ENCODE peak calls at places on chromosomes 6 and 20, in five cellular contexts. X is IMR-90, L is H1, T is H9, O is mesendoderm. E is an unnamed sample.

GRCh38 chr20:17635320-17635673 is 46.7 kb downstream of the RRBP1 start:
- DNase-seq in X (no peak), L (no peak), T (no peak), O (no peak), E (no peak)

GRCh38 chr6:108361312-108361932 is 66.6 kb downstream of the AFG1L start:
- DNase-seq in X (peak), L (no peak), T (no peak), O (no peak), E (no peak)

GRCh38 chr20:58976095-58976730 is 4.8 kb upstream of the NELFCD start:
- DNase-seq in X (peak), L (no peak), T (no peak), O (no peak), E (peak)

GRCh38 chr6:47722178-47722577 is 23.8 kb downstream of the ADGRF4 start:
- DNase-seq in X (no peak), L (no peak), T (no peak), O (no peak), E (no peak)

GRCh38 chr6:87104657-87105056 is 9.8 kb upstream of the CGA start:
- DNase-seq in X (no peak), L (no peak), T (no peak), O (no peak), E (no peak)

GRCh38 chr6:19210849-19211590 is 626.1 kb upstream of the ID4 start:
- DNase-seq in X (no peak), L (peak), T (peak), O (peak), E (no peak)

GRCh38 chr6:111228094-111228493 is 140.8 kb downstream of the SLC16A10 start:
- DNase-seq in X (no peak), L (no peak), T (no peak), O (no peak), E (no peak)

GRCh38 chr6:143806282-143807102 is 36.6 kb upstream of the LTV1 start:
- DNase-seq in X (peak), L (no peak), T (no peak), O (no peak), E (peak)

GRCh38 chr6:170128811-170129681 is 161.8 kb downstream of the DLL1 start:
- DNase-seq in X (no peak), L (no peak), T (peak), O (no peak), E (no peak)

GRCh38 chr6:16799279-16800193 is 38.3 kb upstream of the ATXN1 start:
- DNase-seq in X (peak), L (no peak), T (no peak), O (no peak), E (peak)

GRCh38 chr6:42984924-42985475 is 630 bp downstream of the PPP2R5D start:
- DNase-seq in X (no peak), L (no peak), T (no peak), O (peak), E (peak)

GRCh38 chr6:46961248-46961647 is 39.5 kb upstream of the ADGRF5 start:
- DNase-seq in X (no peak), L (no peak), T (no peak), O (no peak), E (no peak)

GRCh38 chr20:44714701-44715494 is at the start of gene CCN5:
- DNase-seq in X (peak), L (no peak), T (no peak), O (no peak), E (peak)

GRCh38 chr20:10863337-10864060 is 189.7 kb upstream of the JAG1 start:
- DNase-seq in X (peak), L (no peak), T (no peak), O (peak), E (peak)

GRCh38 chr20:62018437-62019143 is 47.1 kb downstream of the TAF4 start:
- DNase-seq in X (no peak), L (no peak), T (no peak), O (no peak), E (no peak)

GRCh38 chr6:169285165-169285564 is 31.5 kb upstream of the THBS2 start:
- DNase-seq in X (no peak), L (no peak), T (no peak), O (no peak), E (no peak)

GRCh38 chr20:38021373-38021772 is 11.9 kb downstream of the TTI1 start:
- DNase-seq in X (peak), L (no peak), T (no peak), O (no peak), E (peak)

GRCh38 chr20:4891364-4891763 is 109.9 kb downstream of the SLC23A2 start:
- DNase-seq in X (no peak), L (no peak), T (no peak), O (no peak), E (no peak)

GRCh38 chr6:169172946-169173345 is 80.7 kb downstream of the THBS2 start:
- DNase-seq in X (no peak), L (no peak), T (no peak), O (no peak), E (no peak)

GRCh38 chr6:168737481-168737880 is 296.5 kb downstream of the SMOC2 start:
- DNase-seq in X (no peak), L (no peak), T (no peak), O (peak), E (no peak)

GRCh38 chr6:134436281-134436815 is 118.4 kb upstream of the SGK1 start:
- DNase-seq in X (peak), L (no peak), T (no peak), O (peak), E (peak)

GRCh38 chr20:31835977-31836852 is 9.2 kb downstream of the FOXS1 start:
- DNase-seq in X (peak), L (no peak), T (no peak), O (peak), E (peak)

GRCh38 chr6:45420083-45420908 is 42.6 kb upstream of the SUPT3H start:
- DNase-seq in X (peak), L (no peak), T (no peak), O (peak), E (peak)

GRCh38 chr6:45420909-45421699 is 43.4 kb upstream of the SUPT3H start:
- DNase-seq in X (no peak), L (no peak), T (no peak), O (peak), E (no peak)

GRCh38 chr6:45417461-45417860 is 39.7 kb upstream of the SUPT3H start:
- DNase-seq in X (no peak), L (no peak), T (no peak), O (no peak), E (no peak)

GRCh38 chr6:45421700-45422540 is 44.2 kb upstream of the SUPT3H start:
- DNase-seq in X (peak), L (no peak), T (peak), O (peak), E (peak)

GRCh38 chr6:45419574-45420082 is 41.9 kb upstream of the SUPT3H start:
- DNase-seq in X (no peak), L (no peak), T (peak), O (peak), E (peak)
- H3K4ac ChIP-seq in X (peak), L (peak), T (no peak), O (no peak), E (peak)

DNA sequence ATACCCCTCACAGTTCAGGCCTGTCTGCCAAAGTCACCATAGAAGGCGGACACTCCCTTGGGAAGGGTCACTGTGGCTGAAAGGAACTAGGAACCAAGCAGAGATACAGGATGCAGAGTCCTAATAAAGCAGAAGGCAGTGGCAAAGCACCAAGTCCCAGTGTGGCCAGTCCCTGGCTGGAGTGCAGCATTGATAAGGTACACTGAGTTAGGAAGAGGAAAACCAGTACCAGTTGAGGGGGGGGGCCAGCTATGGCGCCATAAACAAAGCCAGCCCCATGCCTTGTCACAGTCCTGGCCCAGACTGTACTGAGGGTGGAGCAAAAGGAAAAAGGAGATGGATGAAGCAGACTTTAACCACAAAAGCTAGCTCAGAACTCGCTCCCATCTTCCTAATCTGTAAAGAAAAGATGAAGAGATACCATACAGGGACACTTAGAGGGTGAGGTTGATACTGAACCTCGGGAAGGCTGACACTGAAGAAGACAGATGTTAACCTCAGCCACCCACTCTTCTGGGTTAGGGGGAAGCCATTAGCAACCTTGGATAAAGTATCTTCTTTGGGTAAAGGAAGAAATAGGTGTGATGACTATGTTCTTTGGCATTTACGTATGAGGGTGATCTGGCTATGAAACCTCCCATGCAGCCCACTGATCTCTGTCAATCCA is 7.8 kb downstream of the ABHD12 start:
- DNase-seq in X (no peak), L (no peak), T (no peak), O (no peak), E (no peak)
- H3K4ac ChIP-seq in X (peak), L (no peak), T (no peak), O (no peak), E (no peak)

DNA sequence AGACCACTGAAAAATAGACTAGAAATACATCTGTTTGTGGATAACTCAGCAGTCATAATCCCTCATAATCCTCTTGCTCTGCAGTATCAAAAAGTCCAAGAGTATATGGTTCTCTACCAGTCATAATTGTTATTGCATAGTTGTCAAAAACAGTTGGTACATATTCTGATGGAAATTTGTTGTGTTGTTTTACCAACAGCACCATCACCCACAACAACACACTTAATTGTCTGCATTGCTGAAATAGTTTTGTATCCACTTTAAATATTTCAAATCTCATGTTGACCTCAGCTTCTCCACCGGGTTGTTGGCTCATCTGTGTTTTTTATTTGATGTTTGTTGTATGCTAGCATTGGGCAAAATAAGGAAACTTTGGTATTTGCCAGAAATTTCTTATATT is 39.4 kb downstream of the ITCH start:
- DNase-seq in X (no peak), L (no peak), T (no peak), O (peak), E (no peak)
- H3K4ac ChIP-seq in X (no peak), L (no peak), T (no peak), O (no peak), E (no peak)

DNA sequence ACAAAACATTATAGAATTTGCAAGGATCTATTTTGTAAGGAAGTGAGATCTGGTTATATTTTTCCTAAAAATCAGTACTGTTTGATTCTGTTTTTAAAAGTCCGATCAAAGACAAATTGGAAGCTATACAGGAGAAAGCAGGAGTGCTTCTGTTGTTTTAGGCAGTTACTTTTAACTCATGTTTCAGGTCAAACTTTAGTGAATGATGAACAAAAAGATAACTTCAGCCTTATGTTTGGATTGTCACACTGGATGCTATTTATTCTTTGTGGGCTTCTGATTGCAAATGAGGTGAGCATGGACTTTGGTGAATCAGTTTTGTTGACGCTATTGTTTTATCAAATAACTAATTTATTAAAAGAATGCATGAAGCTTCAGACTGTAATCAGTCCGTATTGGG is 228.7 kb upstream of the SLC35B3 start:
- DNase-seq in X (no peak), L (no peak), T (no peak), O (no peak), E (no peak)
- H3K4ac ChIP-seq in X (no peak), L (no peak), T (no peak), O (no peak), E (no peak)

DNA sequence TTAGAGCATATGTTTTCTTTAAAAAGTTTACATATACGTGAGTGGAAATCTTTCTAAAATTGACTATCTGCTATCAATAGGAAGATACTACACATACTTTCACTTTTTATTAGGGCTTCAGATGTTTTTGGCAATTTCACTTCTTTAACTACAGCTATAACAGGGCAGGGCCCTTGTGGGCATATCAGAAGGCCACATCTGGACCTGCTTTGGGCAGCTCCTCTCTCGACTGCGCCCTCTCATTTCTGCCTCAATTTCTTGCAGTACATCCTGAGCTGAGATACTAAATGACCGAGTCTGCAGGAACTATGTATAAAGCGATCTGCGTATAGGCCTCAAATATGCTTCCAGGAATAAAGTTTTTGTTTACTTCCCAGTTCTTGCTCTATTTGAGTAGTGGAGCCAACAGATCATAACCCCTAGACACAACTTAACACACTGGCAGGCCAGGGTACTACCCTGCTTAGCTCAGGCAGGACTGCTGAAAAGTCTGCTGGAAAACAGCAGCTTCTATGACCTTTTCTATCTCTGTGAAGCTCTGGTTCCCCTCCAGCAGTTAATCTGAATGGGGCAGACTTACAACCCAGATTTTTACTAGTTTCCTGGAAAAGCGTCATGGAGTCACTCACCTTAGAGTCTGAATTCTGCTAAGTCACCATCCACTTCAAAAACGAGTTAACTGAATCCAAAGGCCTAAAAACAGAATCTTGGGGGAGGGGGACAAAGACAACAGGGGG is 12.7 kb downstream of the GCLC start:
- DNase-seq in X (no peak), L (no peak), T (no peak), O (peak), E (no peak)
- H3K4ac ChIP-seq in X (peak), L (no peak), T (no peak), O (no peak), E (no peak)

GRCh38 chr6:32153252-32153834 is 598 bp upstream of the PPT2 start:
- DNase-seq in X (peak), L (no peak), T (peak), O (peak), E (peak)
- H3K4ac ChIP-seq in X (peak), L (peak), T (no peak), O (peak), E (peak)

DNA sequence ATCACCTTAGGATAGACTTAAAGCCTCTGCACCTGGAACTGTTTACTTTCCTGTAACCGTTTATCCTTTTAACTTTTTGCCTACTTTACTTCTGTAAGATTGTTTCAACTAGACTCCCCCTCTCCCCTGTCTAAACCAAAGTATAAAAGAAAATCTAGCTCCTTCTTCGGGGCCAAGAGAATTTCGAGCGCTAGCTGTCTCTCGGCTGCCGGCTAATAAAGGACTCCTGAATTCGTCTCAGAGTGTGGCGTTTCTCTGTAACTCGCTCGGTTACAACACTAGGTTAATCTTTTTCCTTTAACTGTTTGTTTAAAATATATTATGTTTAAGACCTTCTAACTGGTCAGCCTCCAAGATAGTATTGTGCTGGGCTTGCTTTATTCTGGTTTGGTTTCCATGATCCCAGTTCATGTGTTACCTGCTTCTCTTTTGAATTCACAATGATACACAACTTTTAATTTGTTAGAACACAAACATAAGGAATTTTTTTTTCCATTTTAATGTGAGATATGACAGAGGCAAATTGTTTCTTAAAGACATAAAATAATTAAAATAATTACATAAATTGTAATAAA is 8.7 kb upstream of the NQO2 start:
- DNase-seq in X (no peak), L (no peak), T (no peak), O (no peak), E (peak)
- H3K4ac ChIP-seq in X (peak), L (no peak), T (no peak), O (no peak), E (no peak)

GRCh38 chr20:11906626-11907480 is 10.8 kb upstream of the BTBD3 start:
- DNase-seq in X (no peak), L (no peak), T (no peak), O (no peak), E (no peak)
- H3K4ac ChIP-seq in X (peak), L (no peak), T (no peak), O (no peak), E (no peak)

GRCh38 chr20:50792708-50793574 is 1.9 kb upstream of the BCAS4 start:
- DNase-seq in X (no peak), L (no peak), T (no peak), O (no peak), E (no peak)

GRCh38 chr20:50794846-50795634 is at the start of gene BCAS4:
- DNase-seq in X (peak), L (peak), T (peak), O (peak), E (peak)

GRCh38 chr20:50790651-50791277 is 4.1 kb upstream of the BCAS4 start:
- DNase-seq in X (peak), L (peak), T (peak), O (peak), E (peak)

GRCh38 chr20:50797142-50797541 is 2.3 kb downstream of the BCAS4 start:
- DNase-seq in X (no peak), L (no peak), T (no peak), O (no peak), E (no peak)

GRCh38 chr20:50794181-50794845 is 548 bp upstream of the BCAS4 start:
- DNase-seq in X (no peak), L (no peak), T (no peak), O (no peak), E (no peak)
- H3K4ac ChIP-seq in X (peak), L (no peak), T (no peak), O (no peak), E (no peak)

E was measured in mesenchymal stem cell.